ENCODE peak calls at places on chromosomes 6 and 20, in six cellular contexts. One of them, this sample, is unnamed.

GRCh38 chr20:53262294-53262840 is 290.2 kb downstream of the TSHZ2 start:
- DNase-seq in NCI-H1417: no peak
- DNase-seq in A549: no peak
- DNase-seq in NCI-H748 treated with DMSO at 0.1 percent for 48 hours: no peak
- DNase-seq in activated naive CD4-positive, alpha-beta T cell treated with anti-CD3 and anti-CD28 coated beads, Interleukin-2, amount 50 U/mL, for 72 hours: no peak
- DNase-seq in kidney epithelial cell: no peak
- DNase-seq in this sample: no peak

GRCh38 chr6:71412559-71412958 is 123.9 kb downstream of the OGFRL1 start:
- DNase-seq in NCI-H1417: no peak
- DNase-seq in A549: no peak
- DNase-seq in NCI-H748 treated with DMSO at 0.1 percent for 48 hours: no peak
- DNase-seq in activated naive CD4-positive, alpha-beta T cell treated with anti-CD3 and anti-CD28 coated beads, Interleukin-2, amount 50 U/mL, for 72 hours: no peak
- DNase-seq in kidney epithelial cell: no peak
- DNase-seq in this sample: no peak

GRCh38 chr6:134730013-134730412 is 219.9 kb downstream of the ALDH8A1 start:
- DNase-seq in NCI-H1417: no peak
- DNase-seq in A549: no peak
- DNase-seq in NCI-H748 treated with DMSO at 0.1 percent for 48 hours: no peak
- DNase-seq in activated naive CD4-positive, alpha-beta T cell treated with anti-CD3 and anti-CD28 coated beads, Interleukin-2, amount 50 U/mL, for 72 hours: no peak
- DNase-seq in kidney epithelial cell: no peak
- DNase-seq in this sample: no peak

GRCh38 chr6:23505021-23505420 is 621.0 kb upstream of the NRSN1 start:
- DNase-seq in NCI-H1417: no peak
- DNase-seq in A549: no peak
- DNase-seq in NCI-H748 treated with DMSO at 0.1 percent for 48 hours: no peak
- DNase-seq in activated naive CD4-positive, alpha-beta T cell treated with anti-CD3 and anti-CD28 coated beads, Interleukin-2, amount 50 U/mL, for 72 hours: no peak
- DNase-seq in kidney epithelial cell: no peak
- DNase-seq in this sample: no peak

GRCh38 chr6:28589234-28589951 is 63.7 kb downstream of the GPX5 start:
- DNase-seq in NCI-H1417: no peak
- DNase-seq in A549: peak
- DNase-seq in NCI-H748 treated with DMSO at 0.1 percent for 48 hours: peak
- DNase-seq in activated naive CD4-positive, alpha-beta T cell treated with anti-CD3 and anti-CD28 coated beads, Interleukin-2, amount 50 U/mL, for 72 hours: no peak
- DNase-seq in kidney epithelial cell: peak
- DNase-seq in this sample: peak

GRCh38 chr6:34531580-34532201 is 24.4 kb downstream of the SPDEF start:
- DNase-seq in NCI-H1417: no peak
- DNase-seq in A549: peak
- DNase-seq in NCI-H748 treated with DMSO at 0.1 percent for 48 hours: no peak
- DNase-seq in activated naive CD4-positive, alpha-beta T cell treated with anti-CD3 and anti-CD28 coated beads, Interleukin-2, amount 50 U/mL, for 72 hours: no peak
- DNase-seq in kidney epithelial cell: peak
- DNase-seq in this sample: peak

GRCh38 chr6:75171581-75172360 is 34.1 kb downstream of the COL12A1 start:
- DNase-seq in NCI-H1417: no peak
- DNase-seq in A549: no peak
- DNase-seq in NCI-H748 treated with DMSO at 0.1 percent for 48 hours: no peak
- DNase-seq in activated naive CD4-positive, alpha-beta T cell treated with anti-CD3 and anti-CD28 coated beads, Interleukin-2, amount 50 U/mL, for 72 hours: no peak
- DNase-seq in kidney epithelial cell: no peak
- DNase-seq in this sample: no peak

GRCh38 chr20:32709528-32710121 is 33.6 kb downstream of the COMMD7 start:
- DNase-seq in NCI-H1417: no peak
- DNase-seq in A549: no peak
- DNase-seq in NCI-H748 treated with DMSO at 0.1 percent for 48 hours: no peak
- DNase-seq in activated naive CD4-positive, alpha-beta T cell treated with anti-CD3 and anti-CD28 coated beads, Interleukin-2, amount 50 U/mL, for 72 hours: no peak
- DNase-seq in kidney epithelial cell: no peak
- DNase-seq in this sample: no peak

GRCh38 chr20:24587384-24588046 is 118.1 kb downstream of the SYNDIG1 start:
- DNase-seq in NCI-H1417: no peak
- DNase-seq in A549: no peak
- DNase-seq in NCI-H748 treated with DMSO at 0.1 percent for 48 hours: no peak
- DNase-seq in activated naive CD4-positive, alpha-beta T cell treated with anti-CD3 and anti-CD28 coated beads, Interleukin-2, amount 50 U/mL, for 72 hours: no peak
- DNase-seq in kidney epithelial cell: no peak
- DNase-seq in this sample: no peak

GRCh38 chr6:100663219-100663863 is 198.6 kb upstream of the SIM1 start:
- DNase-seq in NCI-H1417: no peak
- DNase-seq in A549: peak
- DNase-seq in NCI-H748 treated with DMSO at 0.1 percent for 48 hours: no peak
- DNase-seq in activated naive CD4-positive, alpha-beta T cell treated with anti-CD3 and anti-CD28 coated beads, Interleukin-2, amount 50 U/mL, for 72 hours: no peak
- DNase-seq in kidney epithelial cell: peak
- DNase-seq in this sample: no peak

GRCh38 chr6:10268111-10268510 is 146.8 kb downstream of the TFAP2A start:
- DNase-seq in NCI-H1417: no peak
- DNase-seq in A549: no peak
- DNase-seq in NCI-H748 treated with DMSO at 0.1 percent for 48 hours: no peak
- DNase-seq in activated naive CD4-positive, alpha-beta T cell treated with anti-CD3 and anti-CD28 coated beads, Interleukin-2, amount 50 U/mL, for 72 hours: no peak
- DNase-seq in kidney epithelial cell: no peak
- DNase-seq in this sample: no peak

GRCh38 chr6:11271637-11272036 is 39.2 kb upstream of the NEDD9 start:
- DNase-seq in NCI-H1417: no peak
- DNase-seq in A549: no peak
- DNase-seq in NCI-H748 treated with DMSO at 0.1 percent for 48 hours: no peak
- DNase-seq in activated naive CD4-positive, alpha-beta T cell treated with anti-CD3 and anti-CD28 coated beads, Interleukin-2, amount 50 U/mL, for 72 hours: no peak
- DNase-seq in kidney epithelial cell: no peak
- DNase-seq in this sample: no peak

GRCh38 chr6:134626131-134626530 is 308.2 kb upstream of the SGK1 start:
- DNase-seq in NCI-H1417: no peak
- DNase-seq in A549: peak
- DNase-seq in NCI-H748 treated with DMSO at 0.1 percent for 48 hours: no peak
- DNase-seq in activated naive CD4-positive, alpha-beta T cell treated with anti-CD3 and anti-CD28 coated beads, Interleukin-2, amount 50 U/mL, for 72 hours: no peak
- DNase-seq in kidney epithelial cell: no peak
- DNase-seq in this sample: no peak

GRCh38 chr6:72250664-72251063 is 364.3 kb downstream of the RIMS1 start:
- DNase-seq in NCI-H1417: no peak
- DNase-seq in A549: no peak
- DNase-seq in NCI-H748 treated with DMSO at 0.1 percent for 48 hours: no peak
- DNase-seq in activated naive CD4-positive, alpha-beta T cell treated with anti-CD3 and anti-CD28 coated beads, Interleukin-2, amount 50 U/mL, for 72 hours: no peak
- DNase-seq in kidney epithelial cell: no peak
- DNase-seq in this sample: no peak

GRCh38 chr6:37324131-37325033 is 29.4 kb upstream of the RNF8 start:
- DNase-seq in NCI-H1417: no peak
- DNase-seq in A549: no peak
- DNase-seq in NCI-H748 treated with DMSO at 0.1 percent for 48 hours: no peak
- DNase-seq in activated naive CD4-positive, alpha-beta T cell treated with anti-CD3 and anti-CD28 coated beads, Interleukin-2, amount 50 U/mL, for 72 hours: no peak
- DNase-seq in kidney epithelial cell: no peak
- DNase-seq in this sample: no peak

GRCh38 chr6:147176795-147177194 is 27.4 kb upstream of the STXBP5 start:
- DNase-seq in NCI-H1417: no peak
- DNase-seq in A549: no peak
- DNase-seq in NCI-H748 treated with DMSO at 0.1 percent for 48 hours: no peak
- DNase-seq in activated naive CD4-positive, alpha-beta T cell treated with anti-CD3 and anti-CD28 coated beads, Interleukin-2, amount 50 U/mL, for 72 hours: no peak
- DNase-seq in kidney epithelial cell: no peak
- DNase-seq in this sample: no peak

GRCh38 chr6:16273266-16273665 is 34.9 kb downstream of the GMPR start:
- DNase-seq in NCI-H1417: no peak
- DNase-seq in A549: no peak
- DNase-seq in NCI-H748 treated with DMSO at 0.1 percent for 48 hours: no peak
- DNase-seq in activated naive CD4-positive, alpha-beta T cell treated with anti-CD3 and anti-CD28 coated beads, Interleukin-2, amount 50 U/mL, for 72 hours: no peak
- DNase-seq in kidney epithelial cell: no peak
- DNase-seq in this sample: no peak

GRCh38 chr6:149107520-149107919 is 210.0 kb upstream of the TAB2 start:
- DNase-seq in NCI-H1417: no peak
- DNase-seq in A549: no peak
- DNase-seq in NCI-H748 treated with DMSO at 0.1 percent for 48 hours: no peak
- DNase-seq in activated naive CD4-positive, alpha-beta T cell treated with anti-CD3 and anti-CD28 coated beads, Interleukin-2, amount 50 U/mL, for 72 hours: no peak
- DNase-seq in kidney epithelial cell: no peak
- DNase-seq in this sample: no peak

GRCh38 chr20:5080384-5080877 is 39.3 kb downstream of the PCNA start:
- DNase-seq in NCI-H1417: no peak
- DNase-seq in A549: peak
- DNase-seq in NCI-H748 treated with DMSO at 0.1 percent for 48 hours: no peak
- DNase-seq in activated naive CD4-positive, alpha-beta T cell treated with anti-CD3 and anti-CD28 coated beads, Interleukin-2, amount 50 U/mL, for 72 hours: peak
- DNase-seq in kidney epithelial cell: no peak
- DNase-seq in this sample: no peak

GRCh38 chr6:31660224-31660997 is at the start of gene C6orf47:
- DNase-seq in NCI-H1417: peak
- DNase-seq in A549: peak
- DNase-seq in NCI-H748 treated with DMSO at 0.1 percent for 48 hours: peak
- DNase-seq in activated naive CD4-positive, alpha-beta T cell treated with anti-CD3 and anti-CD28 coated beads, Interleukin-2, amount 50 U/mL, for 72 hours: peak
- DNase-seq in kidney epithelial cell: peak
- DNase-seq in this sample: peak

GRCh38 chr6:90103056-90103793 is 193.4 kb downstream of the BACH2 start:
- DNase-seq in NCI-H1417: no peak
- DNase-seq in A549: peak
- DNase-seq in NCI-H748 treated with DMSO at 0.1 percent for 48 hours: peak
- DNase-seq in activated naive CD4-positive, alpha-beta T cell treated with anti-CD3 and anti-CD28 coated beads, Interleukin-2, amount 50 U/mL, for 72 hours: no peak
- DNase-seq in kidney epithelial cell: no peak
- DNase-seq in this sample: no peak

GRCh38 chr6:113645986-113646385 is 211.2 kb upstream of the MARCKS start:
- DNase-seq in NCI-H1417: no peak
- DNase-seq in A549: no peak
- DNase-seq in NCI-H748 treated with DMSO at 0.1 percent for 48 hours: no peak
- DNase-seq in activated naive CD4-positive, alpha-beta T cell treated with anti-CD3 and anti-CD28 coated beads, Interleukin-2, amount 50 U/mL, for 72 hours: no peak
- DNase-seq in kidney epithelial cell: no peak
- DNase-seq in this sample: no peak